ENCODE peak calls at places on chromosomes 7 and 10, in four cellular contexts. K is K562, G is GM12878, D is HepG2. L is an unnamed sample.

GRCh38 chr10:71696635-71697326 is 22.8 kb downstream of the C10orf105 start:
- DNase-seq in D (peak), G (no peak), K (peak), L (peak)

GRCh38 chr7:44305564-44306507 is 19.6 kb downstream of the CAMK2B start:
- DNase-seq in K (no peak), G (no peak), D (no peak), L (no peak)

GRCh38 chr7:519429-519973 is at the start of gene PDGFA:
- DNase-seq in G (no peak), D (no peak), K (peak), L (peak)

GRCh38 chr7:28349637-28350036 is 62.7 kb upstream of the CREB5 start:
- DNase-seq in D (peak), K (no peak), G (no peak), L (no peak)

GRCh38 chr7:152459724-152460251 is 24.0 kb upstream of the KMT2C start:
- DNase-seq in K (peak), D (no peak), G (no peak), L (no peak)

GRCh38 chr7:101688995-101689907 is 60.2 kb upstream of the MYL10 start:
- DNase-seq in K (no peak), D (no peak), G (no peak), L (no peak)

GRCh38 chr10:71753091-71753959 is 20.0 kb downstream of the VSIR start:
- DNase-seq in K (peak), G (no peak), D (peak), L (no peak)

GRCh38 chr7:16034353-16034752 is 347.9 kb upstream of the MEOX2 start:
- DNase-seq in D (no peak), K (no peak), G (no peak), L (no peak)

GRCh38 chr7:100642534-100642907 is 1.2 kb upstream of the TFR2 start:
- DNase-seq in D (peak), K (peak), G (no peak), L (no peak)

GRCh38 chr10:7818295-7819125 is at the start of gene TAF3:
- DNase-seq in G (peak), K (peak), D (peak), L (peak)

GRCh38 chr10:6759961-6760360 is 179.9 kb upstream of the PRKCQ start:
- DNase-seq in K (no peak), G (no peak), D (no peak), L (no peak)

GRCh38 chr10:106173838-106174237 is 990.7 kb downstream of the SORCS1 start:
- DNase-seq in K (no peak), G (no peak), D (no peak), L (no peak)

GRCh38 chr10:126917975-126918908 is 13.0 kb downstream of the DOCK1 start:
- DNase-seq in G (no peak), D (no peak), K (no peak), L (no peak)

GRCh38 chr7:122304996-122305421 is 459 bp upstream of the FEZF1 start:
- DNase-seq in G (no peak), D (no peak), K (no peak), L (no peak)

GRCh38 chr7:128838981-128839731 is 8.9 kb downstream of the FLNC start:
- DNase-seq in G (no peak), K (no peak), D (no peak), L (no peak)

GRCh38 chr10:16991011-16991410 is 138.6 kb downstream of the CUBN start:
- DNase-seq in D (no peak), G (no peak), K (no peak), L (no peak)
- TF ChIP-seq TARDBP in D (no peak), G (no peak), K (no peak), L (no peak)

GRCh38 chr10:116784035-116784434 is 41.7 kb upstream of the HSPA12A start:
- DNase-seq in G (no peak), K (peak), D (no peak), L (no peak)

GRCh38 chr10:116785282-116785681 is 42.9 kb upstream of the HSPA12A start:
- DNase-seq in D (no peak), G (no peak), K (no peak), L (no peak)

GRCh38 chr10:116783011-116783655 is 40.8 kb upstream of the HSPA12A start:
- DNase-seq in D (no peak), K (no peak), G (no peak), L (no peak)

GRCh38 chr10:116785867-116786266 is 43.5 kb upstream of the HSPA12A start:
- DNase-seq in D (no peak), G (no peak), K (no peak), L (no peak)

DNA sequence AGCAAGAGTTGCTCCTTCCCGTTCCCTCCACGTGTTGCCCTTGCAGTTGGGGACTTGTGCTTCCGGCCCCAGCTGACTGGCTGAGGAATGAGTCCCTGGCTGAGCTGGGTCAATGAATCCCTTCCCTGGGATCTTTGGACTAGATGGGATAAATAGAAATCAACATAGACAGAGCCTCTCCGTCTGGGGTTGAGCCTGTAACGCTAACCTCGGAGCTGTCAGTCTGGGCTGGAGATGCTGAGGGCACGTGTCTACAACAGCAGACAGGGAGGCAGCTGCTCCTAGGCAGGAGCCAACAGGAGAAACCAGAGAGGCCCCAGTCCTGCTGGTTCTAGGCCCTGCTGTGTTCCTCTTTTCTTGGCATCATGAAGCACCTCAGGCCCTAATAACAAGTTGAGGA is 42.3 kb upstream of the HSPA12A start:
- DNase-seq in K (no peak), D (no peak), G (no peak), L (no peak)
- TF ChIP-seq TARDBP in K (no peak), D (no peak), G (no peak), L (no peak)

GRCh38 chr7:158415316-158415715 is 172.3 kb downstream of the PTPRN2 start:
- DNase-seq in K (no peak), D (no peak), G (no peak), L (no peak)

GRCh38 chr7:158416283-158416933 is 171.2 kb downstream of the PTPRN2 start:
- DNase-seq in G (no peak), D (no peak), K (no peak), L (no peak)

GRCh38 chr7:158410720-158411119 is 176.9 kb downstream of the PTPRN2 start:
- DNase-seq in K (no peak), G (no peak), D (no peak), L (no peak)

GRCh38 chr7:158411232-158411950 is 176.2 kb downstream of the PTPRN2 start:
- DNase-seq in K (no peak), G (no peak), D (no peak), L (no peak)

GRCh38 chr7:158413962-158414961 is 173.4 kb downstream of the PTPRN2 start:
- DNase-seq in D (no peak), G (no peak), K (peak), L (no peak)
- TF ChIP-seq TARDBP in D (no peak), G (no peak), K (no peak), L (no peak)

DNA sequence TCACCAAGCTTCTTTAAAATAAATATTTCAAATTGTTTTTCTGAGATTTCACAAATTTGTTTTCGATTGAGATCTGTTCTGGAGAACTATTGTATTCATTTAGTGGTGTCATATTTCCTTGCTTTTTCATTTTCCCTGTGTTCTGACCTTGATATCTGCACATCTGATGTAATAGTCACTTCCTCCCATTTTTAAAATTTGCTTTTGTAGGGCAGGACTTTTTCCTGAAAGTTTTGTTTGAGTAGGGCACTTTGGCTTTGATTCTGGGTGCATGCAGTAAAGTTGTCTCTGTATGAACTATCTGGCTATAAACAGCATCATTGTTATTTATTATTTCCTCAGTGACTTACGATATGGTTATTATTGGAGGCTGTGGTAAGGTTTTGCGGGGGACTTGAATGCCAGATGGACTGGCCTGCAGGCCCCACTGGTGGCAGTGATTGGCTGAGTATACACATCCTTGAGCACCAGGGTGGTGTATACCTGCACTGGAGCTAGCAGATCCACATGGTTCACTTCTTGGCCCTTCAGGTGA is 83.6 kb downstream of the CSTF2T start:
- DNase-seq in D (no peak), G (no peak), K (no peak), L (no peak)
- TF ChIP-seq TARDBP in D (no peak), G (no peak), K (no peak), L (no peak)

DNA sequence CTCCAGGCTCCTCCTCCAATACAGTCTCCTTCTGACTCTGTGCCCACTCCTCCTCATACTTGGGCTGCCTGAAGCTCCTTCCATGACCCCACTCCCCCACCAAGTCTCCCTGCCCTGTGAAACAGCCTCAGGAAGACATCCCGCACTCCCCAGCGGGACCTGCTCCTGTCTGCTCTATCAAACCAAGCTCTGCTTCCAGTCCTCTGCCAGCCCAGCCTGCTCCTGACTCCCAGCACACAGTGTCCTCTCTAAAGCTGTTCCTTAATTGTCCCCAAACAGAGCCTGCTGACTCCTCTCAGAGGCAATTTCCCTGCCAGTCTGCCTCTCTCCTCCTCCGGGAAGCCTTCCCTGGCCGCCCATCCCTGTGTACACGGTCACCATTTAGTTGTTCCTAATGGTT is 9.9 kb downstream of the POLL start:
- DNase-seq in D (no peak), G (no peak), K (no peak), L (no peak)
- TF ChIP-seq TARDBP in D (no peak), G (no peak), K (no peak), L (no peak)

DNA sequence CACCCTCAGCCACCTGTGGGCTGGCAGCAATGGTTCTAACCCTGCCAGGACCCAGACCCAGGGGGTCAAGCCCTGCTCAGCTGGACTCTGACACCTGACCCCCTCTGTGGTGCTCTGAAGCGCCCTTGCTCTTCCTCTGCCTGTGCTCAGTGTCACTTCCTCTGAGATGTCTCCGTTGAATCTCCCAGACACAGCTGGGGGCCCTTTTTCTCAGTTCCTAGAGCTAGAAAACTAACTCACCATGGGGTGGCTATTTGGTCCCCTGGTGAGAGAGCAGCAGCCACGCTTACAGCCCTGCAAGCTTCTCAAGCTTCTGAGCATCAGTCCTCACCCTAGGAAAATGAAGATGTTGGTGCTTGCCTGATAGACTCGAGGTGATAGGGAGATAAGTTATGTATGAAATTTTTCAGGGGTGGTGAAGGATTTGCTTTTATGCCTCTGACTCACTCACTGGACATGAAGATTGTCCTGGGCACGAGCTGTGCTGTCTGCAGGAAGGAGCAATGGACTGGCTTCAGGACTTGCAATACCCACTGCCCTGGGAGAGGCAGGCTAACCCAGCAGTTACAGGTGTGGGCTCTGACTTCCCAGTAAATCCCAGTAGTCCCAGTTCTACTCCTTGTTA is 29.6 kb downstream of the COL13A1 start:
- DNase-seq in K (no peak), D (no peak), G (no peak), L (no peak)
- TF ChIP-seq TARDBP in K (no peak), D (no peak), G (no peak), L (no peak)